ENCODE peak calls at places on chromosomes 16 and 17, in seven cellular contexts. Z, W, P, M, L, S and N are unnamed samples.

GRCh38 chr17:75084039-75084660 is 3.6 kb upstream of the SLC16A5 start:
- DNase-seq in W (no peak), Z (no peak), L (no peak), P (no peak), M (no peak), S (peak; percentile 67), N (no peak)

GRCh38 chr16:22813223-22813945 is 578 bp upstream of the HS3ST2 start:
- DNase-seq in P (peak; percentile 71), Z (peak; percentile 52), M (peak; percentile 91), L (peak; percentile 29), S (peak; percentile 82), W (peak; percentile 80), N (no peak)

GRCh38 chr17:83051423-83052240 is 27.8 kb upstream of the METRNL start:
- DNase-seq in L (peak; percentile 96), S (peak; percentile 100), M (peak; percentile 99), W (peak; percentile 99), Z (peak; percentile 99), P (peak; percentile 100), N (peak; percentile 97)

GRCh38 chr16:50096791-50097190 is 31.0 kb downstream of the HEATR3 start:
- DNase-seq in W (no peak), P (no peak), S (no peak), L (no peak), M (no peak), Z (no peak), N (no peak)

GRCh38 chr17:31051517-31051916 is 43.3 kb upstream of the NF1 start:
- DNase-seq in P (no peak), M (no peak), L (no peak), W (no peak), S (no peak), Z (no peak), N (no peak)

GRCh38 chr17:48612854-48613691 is 2.0 kb downstream of the HOXB8 start:
- DNase-seq in S (peak; percentile 61), M (peak; percentile 55), W (peak; percentile 78), P (no peak), L (no peak), Z (peak; percentile 71), N (peak; percentile 43)

GRCh38 chr17:19539841-19540311 is 6.2 kb downstream of the SLC47A1 start:
- DNase-seq in L (no peak), M (no peak), P (no peak), S (no peak), W (no peak), Z (no peak), N (no peak)

GRCh38 chr17:4939554-4939803 is 367 bp downstream of the SLC25A11 start:
- DNase-seq in L (no peak), S (no peak), Z (no peak), P (peak; percentile 85), M (no peak), W (peak; percentile 86), N (no peak)

GRCh38 chr16:56610017-56610608 is 1.7 kb downstream of the MT2A start:
- DNase-seq in W (peak; percentile 74), P (no peak), M (no peak), S (peak; percentile 49), L (peak; percentile 49), Z (peak; percentile 64), N (peak; percentile 49)

GRCh38 chr17:3447625-3448024 is 14.0 kb upstream of the OR1E2 start:
- DNase-seq in M (no peak), W (no peak), P (no peak), L (no peak), Z (no peak), S (peak; percentile 10), N (no peak)

GRCh38 chr17:19443148-19443547 is 32.1 kb downstream of the RNF112 start:
- DNase-seq in M (no peak), S (no peak), P (no peak), Z (no peak), L (no peak), W (no peak), N (no peak)

GRCh38 chr17:78903101-78903779 is at the start of gene CEP295NL:
- DNase-seq in M (peak; percentile 48), Z (no peak), W (no peak), P (no peak), L (no peak), S (peak; percentile 78), N (no peak)

GRCh38 chr17:70165383-70165782 is 3.9 kb upstream of the KCNJ2 start:
- DNase-seq in W (no peak), P (no peak), S (no peak), L (no peak), M (no peak), Z (no peak), N (no peak)

GRCh38 chr16:2150418-2151187 is 2.2 kb downstream of the RAB26 start:
- DNase-seq in W (peak; percentile 73), L (no peak), M (no peak), P (peak; percentile 65), S (no peak), Z (peak; percentile 68), N (no peak)

DNA sequence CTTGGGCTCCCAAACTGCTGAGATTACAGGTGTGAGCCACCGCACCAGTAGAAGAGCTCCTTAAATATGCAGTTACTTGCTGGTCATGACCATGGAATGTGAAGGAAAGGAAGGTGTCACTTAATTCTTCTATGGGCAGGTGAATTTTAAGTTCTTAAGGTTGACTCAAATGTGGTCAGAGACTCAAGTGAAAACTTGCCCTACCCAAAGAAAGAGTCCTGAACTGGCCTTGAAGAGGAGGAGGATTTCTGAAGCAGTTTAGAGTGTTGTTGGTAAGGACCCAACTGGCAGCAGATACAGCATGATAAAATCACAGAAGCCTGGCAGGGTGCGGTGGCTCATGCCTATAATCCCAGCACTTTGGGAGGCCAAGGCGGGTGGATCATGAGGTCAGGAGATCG is 29.4 kb downstream of the CHD9 start:
- DNase-seq in W (no peak), P (no peak), S (no peak), Z (no peak), L (peak; percentile 62), M (no peak), N (no peak)
- H3K27ac ChIP-seq in W (no peak overlapping the region), P (peak overlapping the region; percentile 61), S (peak overlapping the region; percentile 81), Z (no peak overlapping the region), L (peak overlapping the region; percentile 79), M (no peak overlapping the region), N (no peak overlapping the region)

DNA sequence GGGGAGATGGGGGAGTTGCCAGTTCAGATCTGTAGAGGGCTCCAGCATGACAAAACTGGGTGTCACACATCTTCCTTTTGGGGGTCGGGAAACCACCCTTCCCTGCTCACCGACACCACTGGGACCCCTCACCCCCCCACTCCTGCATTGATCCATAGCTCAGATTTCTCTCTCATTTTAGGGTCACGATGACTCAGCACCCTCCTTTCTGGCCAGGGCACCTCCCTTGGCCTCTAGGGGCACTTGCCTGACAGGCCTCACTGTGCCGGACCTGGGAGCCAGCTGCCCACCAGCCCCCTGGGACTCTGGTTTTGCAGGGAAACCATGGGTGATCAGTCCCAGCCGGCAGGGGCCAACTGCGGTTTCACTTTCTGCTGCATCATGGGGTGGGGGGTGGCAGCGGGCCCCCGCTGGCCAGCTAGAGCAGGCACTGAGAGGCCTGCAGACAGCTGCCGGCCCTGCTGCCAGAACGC is 239.4 kb downstream of the MRTFB start:
- DNase-seq in P (no peak), M (no peak), W (no peak), L (no peak), S (no peak), Z (no peak), N (no peak)
- H3K4me3 ChIP-seq in P (no peak overlapping the region), M (no peak overlapping the region), W (no peak overlapping the region), L (no peak overlapping the region), S (no peak overlapping the region), Z (no peak overlapping the region), N (no peak overlapping the region)

GRCh38 chr16:27373312-27373711 is 28.7 kb upstream of the IL21R start:
- DNase-seq in P (no peak), W (no peak), Z (no peak), S (no peak), L (no peak), M (no peak), N (no peak)
- H3K4me1 ChIP-seq in P (peaks cover 30% of the 10 kb centered on the region), W (no peaks in the 10 kb centered on the region), Z (peaks cover 3% of the 10 kb centered on the region), S (no peaks in the 10 kb centered on the region), L (no peaks in the 10 kb centered on the region), M (no peaks in the 10 kb centered on the region), N (peaks cover 46% of the 10 kb centered on the region)

DNA sequence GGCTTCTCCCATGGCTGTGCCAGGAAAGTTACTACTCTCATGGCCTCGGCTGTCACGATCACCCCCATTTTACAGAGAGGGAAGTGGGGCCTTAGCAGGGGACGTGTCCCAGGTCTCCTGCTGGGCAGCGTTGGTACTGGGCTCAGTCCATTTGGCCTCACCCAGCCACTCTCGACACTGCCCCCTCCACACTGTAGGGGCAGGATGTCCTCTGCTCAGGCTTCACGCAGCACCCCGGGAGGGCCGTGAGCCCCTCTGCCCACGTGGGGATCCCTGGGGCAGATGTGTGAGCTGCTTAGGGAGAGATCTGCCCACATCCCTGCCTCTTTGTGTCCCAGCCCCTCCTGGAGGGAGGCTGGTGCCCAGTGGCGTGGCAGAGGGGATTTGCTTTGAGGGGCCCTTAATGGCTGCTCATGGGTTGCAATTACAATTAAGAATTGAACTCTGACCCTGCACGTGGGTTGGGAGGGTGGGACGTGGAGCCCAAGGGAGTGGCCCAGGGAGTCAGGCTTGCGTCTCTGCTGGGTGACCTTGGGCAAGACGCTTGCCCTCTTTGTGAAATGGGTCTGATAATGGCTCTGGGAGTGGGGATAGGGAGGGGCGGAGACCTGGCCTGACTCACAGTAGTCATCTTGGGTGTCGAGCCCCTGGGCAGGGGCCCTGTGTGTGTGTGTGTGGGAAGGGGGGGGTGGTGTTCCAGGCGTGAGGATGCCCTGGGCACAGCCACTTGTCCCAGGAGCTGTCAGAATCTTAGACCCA is 2.3 kb upstream of the KCNJ12 start:
- DNase-seq in M (no peak), S (no peak), Z (no peak), W (peak; percentile 43), L (no peak), P (peak; percentile 49), N (no peak)
- H3K27ac ChIP-seq in M (no peak overlapping the region), S (no peak overlapping the region), Z (no peak overlapping the region), W (no peak overlapping the region), L (no peak overlapping the region), P (no peak overlapping the region), N (no peak overlapping the region)

DNA sequence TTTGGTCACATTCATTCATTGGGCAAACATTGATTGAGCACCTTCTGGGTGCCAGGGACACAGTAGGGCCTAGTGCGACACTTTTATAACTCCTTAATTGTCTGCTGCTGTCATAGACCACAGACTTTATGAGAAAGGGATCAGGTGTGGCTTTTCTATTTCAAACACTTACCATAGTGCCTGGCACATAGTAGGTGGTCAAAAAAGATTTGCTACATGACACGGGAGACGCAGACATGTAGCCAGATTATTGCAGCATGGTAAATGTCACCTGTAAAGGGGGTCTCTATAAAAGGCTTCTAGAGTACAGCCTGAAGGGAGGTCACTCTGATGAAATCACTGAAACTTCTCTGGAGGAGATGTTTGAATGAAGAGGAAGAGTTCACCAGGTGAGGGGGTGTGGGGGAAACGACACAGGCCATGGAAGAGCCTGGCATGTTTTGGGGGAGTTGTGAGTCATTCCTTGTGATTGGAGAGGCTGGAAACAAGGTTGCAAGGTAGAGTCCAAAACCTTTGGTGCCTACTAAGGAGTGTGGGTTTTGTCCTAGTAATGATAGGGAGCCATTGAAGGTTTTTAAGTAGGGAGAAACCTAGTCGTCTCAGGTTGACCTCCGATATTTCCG is 1.6 kb downstream of the RSAD1 start:
- DNase-seq in W (no peak), M (no peak), L (no peak), Z (peak; percentile 3), P (no peak), S (no peak), N (no peak)
- H3K4me3 ChIP-seq in W (no peak overlapping the region), M (no peak overlapping the region), L (no peak overlapping the region), Z (no peak overlapping the region), P (no peak overlapping the region), S (no peak overlapping the region), N (no peak overlapping the region)